ENCODE peak calls at places on chromosomes 16 and 17, in four cellular contexts. K is HEK293T, W is SW 1271, R is T-helper 2 cell. U is an unnamed sample.

GRCh38 chr17:41811549-41812175 is at the start of gene P3H4:
- DNase-seq in K (peak; percentile 84), W (peak; percentile 74), R (peak; percentile 46), U (peak; percentile 48)

GRCh38 chr16:53036066-53036465 is 16.6 kb downstream of the CHD9NB start:
- DNase-seq in K (no peak), W (no peak), R (no peak), U (no peak)

GRCh38 chr17:77127735-77128361 is 12.9 kb upstream of the SEC14L1 start:
- DNase-seq in K (no peak), W (no peak), R (no peak), U (no peak)

GRCh38 chr16:17518441-17518840 is 47.7 kb upstream of the XYLT1 start:
- DNase-seq in K (no peak), W (no peak), R (no peak), U (no peak)

GRCh38 chr17:77959926-77960521 is 1.5 kb downstream of the TNRC6C start:
- DNase-seq in K (peak; percentile 20), W (no peak), R (no peak), U (no peak)

GRCh38 chr17:29760771-29761682 is 138.3 kb upstream of the CORO6 start:
- DNase-seq in K (peak; percentile 64), W (peak; percentile 85), R (peak; percentile 73), U (peak; percentile 67)

GRCh38 chr17:29930399-29931010 is 477 bp upstream of the SSH2 start:
- DNase-seq in K (no peak), W (peak; percentile 65), R (no peak), U (no peak)

GRCh38 chr16:88382491-88383400 is at the start of gene ZNF469:
- DNase-seq in K (peak; percentile 62), W (no peak), R (no peak), U (no peak)